ENCODE peak calls at places on chromosomes 3 and 15, in six cellular contexts. T is HCT116, U is MM.1S, N is neural progenitor cell, J is PC-3, B is SK-N-SH. A is an unnamed sample.

GRCh38 chr3:196406806-196407470 is 25.3 kb downstream of the UBXN7 start:
- DNase-seq in U (no peak), B (peak), T (no peak), J (no peak), N (no peak), A (peak)

GRCh38 chr3:53168175-53168923 is 7.3 kb downstream of the PRKCD start:
- DNase-seq in N (peak), T (no peak), B (no peak), U (no peak), J (no peak), A (no peak)

GRCh38 chr3:63745757-63746156 is 73.3 kb upstream of the C3orf49 start:
- DNase-seq in T (no peak), U (no peak), J (no peak), N (no peak), B (no peak), A (no peak)

GRCh38 chr15:50627351-50628055 is 59.1 kb downstream of the TRPM7 start:
- DNase-seq in B (no peak), J (no peak), T (no peak), U (no peak), N (no peak), A (peak)

GRCh38 chr15:25579127-25579526 is 140.3 kb upstream of the UBE3A start:
- DNase-seq in T (no peak), J (no peak), U (no peak), N (no peak), B (no peak), A (no peak)

GRCh38 chr3:112972158-112972557 is 2.7 kb downstream of the CD200R1 start:
- DNase-seq in N (no peak), B (no peak), T (no peak), J (no peak), U (no peak), A (no peak)

GRCh38 chr3:123546133-123546755 is 38.6 kb downstream of the HACD2 start:
- DNase-seq in T (no peak), U (no peak), J (peak), B (no peak), N (no peak), A (peak)

GRCh38 chr3:158058775-158059174 is 47.4 kb downstream of the SHOX2 start:
- DNase-seq in T (no peak), J (no peak), U (no peak), B (no peak), N (peak), A (no peak)

GRCh38 chr15:48868549-48868948 is 9.4 kb upstream of the EID1 start:
- DNase-seq in B (no peak), U (no peak), N (no peak), T (no peak), J (peak), A (peak)

GRCh38 chr15:82599862-82600261 is 47.3 kb downstream of the CPEB1 start:
- DNase-seq in T (no peak), N (no peak), J (no peak), U (no peak), B (no peak), A (no peak)

GRCh38 chr15:65732698-65733097 is 59.4 kb downstream of the DENND4A start:
- DNase-seq in N (no peak), B (no peak), U (no peak), J (no peak), T (no peak), A (no peak)

GRCh38 chr15:34879112-34879511 is 83.8 kb upstream of the ACTC1 start:
- DNase-seq in N (no peak), U (no peak), B (no peak), T (no peak), J (no peak), A (no peak)

GRCh38 chr3:31704651-31705179 is 172.0 kb downstream of the STT3B start:
- DNase-seq in B (peak), U (no peak), J (peak), N (no peak), T (peak), A (peak)

GRCh38 chr15:26453914-26454313 is 319.0 kb downstream of the GABRB3 start:
- DNase-seq in N (peak), J (no peak), T (no peak), U (no peak), B (no peak), A (no peak)

GRCh38 chr3:34864011-34864410 is 775.3 kb upstream of the ARPP21 start:
- DNase-seq in J (no peak), T (no peak), U (no peak), B (no peak), N (no peak), A (no peak)

DNA sequence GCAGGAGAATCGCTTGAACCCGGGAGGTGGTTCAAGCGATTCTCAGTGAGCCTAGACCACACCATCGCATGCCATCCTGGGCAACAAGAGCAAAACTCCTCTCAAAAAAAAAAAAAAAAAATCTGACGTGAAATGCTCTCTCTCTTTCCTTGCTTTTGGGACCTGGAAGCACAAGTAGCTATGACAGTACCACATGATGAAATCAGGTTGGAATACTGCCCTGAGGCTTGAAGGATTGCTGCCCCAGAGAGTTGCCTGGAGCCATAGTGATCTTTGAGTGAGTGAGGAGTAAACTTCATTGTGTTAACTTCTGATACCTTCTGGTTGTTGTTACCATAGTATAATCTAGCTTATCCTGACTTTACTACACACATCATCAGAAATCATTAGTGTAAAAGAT is 23.3 kb downstream of the AKAP13 start:
- DNase-seq in B (no peak), J (no peak), U (no peak), T (no peak), N (no peak), A (peak)
- TF ChIP-seq EZH2phosphoT487 in B (no peak), J (no peak), U (no peak), T (no peak), N (no peak), A (no peak)

GRCh38 chr15:28190391-28191174 is 91.5 kb upstream of the OCA2 start:
- DNase-seq in N (no peak), B (no peak), J (no peak), T (no peak), U (no peak), A (no peak)
- H3K4me2 ChIP-seq in N (no peak), B (no peak), J (no peak), T (no peak), U (no peak), A (no peak)

DNA sequence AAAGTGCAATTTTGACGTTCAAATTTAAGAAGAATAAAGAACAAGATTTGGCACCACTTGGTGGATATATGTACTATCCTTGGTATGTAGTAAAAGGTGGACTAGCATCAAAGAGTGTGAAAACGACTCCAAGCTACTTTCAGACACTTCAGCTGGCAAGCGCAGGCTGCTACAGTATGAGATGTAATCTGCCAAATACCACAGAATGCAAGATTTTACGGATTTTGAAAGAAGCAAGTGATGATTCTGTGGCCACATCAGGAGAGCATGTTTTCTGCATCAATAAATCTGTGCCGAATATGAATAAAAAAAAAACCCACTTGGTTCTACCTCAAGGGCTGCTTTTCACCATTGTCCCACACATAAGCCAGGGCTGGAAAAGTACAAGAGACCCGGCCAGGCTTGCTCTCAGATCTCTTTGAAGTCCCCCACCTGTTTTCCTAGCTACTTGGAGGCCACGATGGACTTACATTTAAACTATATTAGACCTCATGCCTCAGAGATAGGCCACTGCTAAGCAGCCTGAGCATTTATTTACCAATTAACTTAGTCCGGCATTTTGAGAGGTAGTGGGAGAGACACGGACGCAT is 37.4 kb downstream of the MYO1E start:
- DNase-seq in N (no peak), U (no peak), J (no peak), T (no peak), B (no peak), A (peak)
- H3K9ac ChIP-seq in N (no peak), U (no peak), J (no peak), T (no peak), B (no peak), A (no peak)

GRCh38 chr3:129278970-129279906 is 568 bp downstream of the HMCES start:
- DNase-seq in B (peak), J (peak), N (peak), T (peak), U (peak), A (peak)

GRCh38 chr3:129276385-129276784 is 2.3 kb upstream of the HMCES start:
- DNase-seq in J (no peak), T (no peak), B (no peak), U (peak), N (no peak), A (no peak)

GRCh38 chr3:129280183-129280582 is 1.5 kb downstream of the HMCES start:
- DNase-seq in N (no peak), J (no peak), T (no peak), B (no peak), U (no peak), A (no peak)

GRCh38 chr3:129278439-129278969 is at the start of gene HMCES:
- DNase-seq in N (peak), J (peak), B (peak), T (peak), U (peak), A (peak)

GRCh38 chr3:129277829-129278271 is 820 bp upstream of the HMCES start:
- DNase-seq in U (no peak), T (no peak), N (peak), J (no peak), B (peak), A (peak)
- TF ChIP-seq EZH2phosphoT487 in U (no peak), T (no peak), N (no peak), J (no peak), B (no peak), A (no peak)

GRCh38 chr3:179432451-179432850 is 18.8 kb downstream of the GNB4 start:
- DNase-seq in U (no peak), J (no peak), T (no peak), B (no peak), N (no peak), A (no peak)
- H3K4me2 ChIP-seq in U (no peak), J (no peak), T (no peak), B (no peak), N (no peak), A (no peak)